ENCODE peak calls at places on chromosomes 16 and 17, in seven cellular contexts. Y, X, U, R, A, Z and T are unnamed samples.

GRCh38 chr17:34626141-34626681 is 46.8 kb downstream of the TMEM132E start:
- DNase-seq in Y (no peak), X (no peak), U (no peak), R (no peak), A (no peak), Z (no peak), T (no peak)

GRCh38 chr17:1565860-1566259 is 3.3 kb upstream of the PITPNA start:
- DNase-seq in Y (no peak), X (no peak), U (no peak), R (no peak), A (no peak), Z (no peak), T (no peak)

GRCh38 chr17:59202320-59202719 is 7.5 kb upstream of the SMG8 start:
- DNase-seq in Y (no peak), X (no peak), U (no peak), R (no peak), A (no peak), Z (no peak), T (no peak)

GRCh38 chr17:50914510-50914849 is 48.3 kb upstream of the TOB1 start:
- DNase-seq in Y (no peak), X (no peak), U (no peak), R (no peak), A (no peak), Z (no peak), T (no peak)

GRCh38 chr16:83771306-83771942 is 36.4 kb upstream of the HSBP1 start:
- DNase-seq in Y (no peak), X (no peak), U (no peak), R (no peak), A (no peak), Z (no peak), T (no peak)

GRCh38 chr16:5951486-5951885 is 853.9 kb upstream of the EEF2KMT start:
- DNase-seq in Y (no peak), X (no peak), U (no peak), R (no peak), A (no peak), Z (no peak), T (no peak)

GRCh38 chr16:55622930-55623561 is 32.7 kb upstream of the SLC6A2 start:
- DNase-seq in Y (peak; percentile 15), X (peak; percentile 30), U (no peak), R (peak; percentile 41), A (peak; percentile 100), Z (peak; percentile 70), T (peak; percentile 62)

GRCh38 chr17:40577611-40578065 is 12.4 kb upstream of the CCR7 start:
- DNase-seq in Y (no peak), X (no peak), U (peak; percentile 85), R (no peak), A (no peak), Z (no peak), T (no peak)

GRCh38 chr16:84090212-84090611 is 26.5 kb downstream of the MBTPS1 start:
- DNase-seq in Y (no peak), X (no peak), U (no peak), R (no peak), A (no peak), Z (no peak), T (no peak)

GRCh38 chr17:35774499-35774898 is 13.8 kb downstream of the C17orf50 start:
- DNase-seq in Y (no peak), X (peak; percentile 85), U (no peak), R (no peak), A (no peak), Z (no peak), T (no peak)

GRCh38 chr17:9512323-9513168 is 63.1 kb downstream of the STX8 start:
- DNase-seq in Y (peak; percentile 65), X (no peak), U (no peak), R (no peak), A (no peak), Z (peak; percentile 8), T (no peak)

GRCh38 chr16:75250809-75251279 is 580 bp downstream of the BCAR1 start:
- DNase-seq in Y (no peak), X (peak; percentile 89), U (no peak), R (no peak), A (peak; percentile 70), Z (peak; percentile 51), T (no peak)

GRCh38 chr17:83189673-83190385 is 110.4 kb downstream of the METRNL start:
- DNase-seq in Y (no peak), X (no peak), U (no peak), R (no peak), A (peak; percentile 60), Z (no peak), T (no peak)

GRCh38 chr17:70091681-70092080 is 16.7 kb downstream of the KCNJ16 start:
- DNase-seq in Y (no peak), X (no peak), U (no peak), R (no peak), A (no peak), Z (no peak), T (no peak)

GRCh38 chr16:27972500-27972899 is 91.0 kb downstream of the GSG1L start:
- DNase-seq in Y (peak; percentile 73), X (peak; percentile 59), U (peak; percentile 17), R (no peak), A (peak; percentile 51), Z (peak; percentile 44), T (peak; percentile 54)

GRCh38 chr17:77728871-77729270 is 229.6 kb upstream of the TNRC6C start:
- DNase-seq in Y (no peak), X (no peak), U (no peak), R (no peak), A (no peak), Z (no peak), T (no peak)

GRCh38 chr17:4135489-4135888 is 7.3 kb downstream of the ZZEF1 start:
- DNase-seq in Y (no peak), X (no peak), U (no peak), R (no peak), A (no peak), Z (peak; percentile 54), T (no peak)

GRCh38 chr16:13936596-13937081 is 16.7 kb downstream of the ERCC4 start:
- DNase-seq in Y (no peak), X (no peak), U (no peak), R (no peak), A (peak; percentile 36), Z (no peak), T (no peak)

DNA sequence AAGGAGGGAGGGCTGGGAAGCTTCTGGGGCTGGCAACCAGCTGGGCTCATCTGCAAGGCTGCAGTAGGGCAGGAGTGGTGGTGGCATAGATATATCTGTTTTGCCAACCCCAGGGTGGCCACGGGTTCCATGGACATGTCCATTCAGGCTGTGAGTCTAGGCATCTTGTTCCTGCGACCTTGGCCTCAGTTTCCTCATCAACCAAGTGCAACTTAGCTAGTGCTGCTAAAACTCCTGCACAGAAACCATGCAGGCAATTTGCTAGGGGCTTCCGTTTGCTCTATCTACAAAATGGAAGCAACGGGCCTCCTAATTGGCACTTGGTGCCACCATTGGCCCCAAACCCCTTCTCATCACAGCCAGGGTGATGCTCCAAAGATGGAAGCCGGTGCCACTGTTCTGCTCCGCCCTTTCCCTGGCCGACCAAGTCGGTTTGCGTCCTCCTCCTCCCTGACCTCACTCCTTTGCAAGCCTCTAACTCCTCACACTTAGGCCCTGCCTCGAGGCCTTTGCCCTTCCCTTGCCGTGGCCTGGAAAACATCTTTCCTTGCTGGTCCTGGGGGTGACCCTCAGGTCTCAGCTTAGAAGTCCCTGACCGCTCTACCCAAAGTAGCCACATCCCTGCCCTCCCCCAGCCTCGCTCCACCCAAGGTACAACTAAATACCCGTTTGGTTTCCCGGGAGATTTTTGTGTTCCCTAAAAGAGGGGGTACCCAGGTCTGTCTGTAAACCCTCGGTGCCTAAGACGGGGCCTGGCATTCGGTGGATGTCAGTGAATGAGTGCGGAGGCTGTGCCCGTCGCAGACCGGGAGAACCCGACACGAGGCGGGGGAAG is 1.2 kb downstream of the SREBF1 start:
- DNase-seq in Y (no peak), X (no peak), U (no peak), R (no peak), A (no peak), Z (no peak), T (no peak)
- TF ChIP-seq YY1 in Y (no peak), X (no peak), U (no peak), R (no peak), A (no peak), Z (no peak), T (no peak)

DNA sequence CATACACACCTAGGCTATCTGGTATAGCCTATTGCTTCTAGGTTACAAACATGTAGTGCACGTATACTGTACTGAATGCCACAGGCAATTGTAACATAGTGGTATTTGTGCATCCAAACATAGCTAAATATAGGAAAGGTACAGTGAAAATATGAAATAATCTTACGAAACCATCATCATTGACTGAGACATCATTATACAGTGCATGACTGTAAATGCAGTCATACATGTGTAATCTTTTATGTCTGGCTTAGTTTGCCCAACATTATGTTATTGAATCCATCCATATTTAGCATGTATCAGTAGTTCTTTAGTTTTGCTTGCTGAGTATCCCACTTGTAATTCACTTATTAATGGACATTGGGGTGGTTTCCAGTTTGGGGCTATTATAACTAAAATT is 124.9 kb downstream of the CYLD start:
- DNase-seq in Y (no peak), X (no peak), U (no peak), R (no peak), A (no peak), Z (no peak), T (no peak)
- TF ChIP-seq YY1 in Y (no peak), X (no peak), U (no peak), R (no peak), A (no peak), Z (no peak), T (no peak)

GRCh38 chr17:16380640-16381495 is at the start of gene UBB:
- DNase-seq in Y (peak; percentile 95), X (peak; percentile 95), U (peak; percentile 89), R (peak; percentile 98), A (peak; percentile 94), Z (peak; percentile 96), T (peak; percentile 92)

GRCh38 chr17:16378631-16379282 is 2.1 kb upstream of the UBB start:
- DNase-seq in Y (no peak), X (no peak), U (no peak), R (no peak), A (no peak), Z (peak; percentile 44), T (no peak)

GRCh38 chr17:16383216-16383615 is 2.3 kb downstream of the UBB start:
- DNase-seq in Y (no peak), X (no peak), U (no peak), R (no peak), A (no peak), Z (no peak), T (no peak)

GRCh38 chr17:16379654-16380053 is 1.2 kb upstream of the UBB start:
- DNase-seq in Y (no peak), X (no peak), U (no peak), R (no peak), A (peak; percentile 49), Z (no peak), T (no peak)

GRCh38 chr17:16381496-16381820 is 567 bp downstream of the UBB start:
- DNase-seq in Y (no peak), X (no peak), U (no peak), R (no peak), A (no peak), Z (no peak), T (no peak)
- TF ChIP-seq YY1 in Y (no peak), X (no peak), U (no peak), R (no peak), A (no peak), Z (no peak), T (no peak)

DNA sequence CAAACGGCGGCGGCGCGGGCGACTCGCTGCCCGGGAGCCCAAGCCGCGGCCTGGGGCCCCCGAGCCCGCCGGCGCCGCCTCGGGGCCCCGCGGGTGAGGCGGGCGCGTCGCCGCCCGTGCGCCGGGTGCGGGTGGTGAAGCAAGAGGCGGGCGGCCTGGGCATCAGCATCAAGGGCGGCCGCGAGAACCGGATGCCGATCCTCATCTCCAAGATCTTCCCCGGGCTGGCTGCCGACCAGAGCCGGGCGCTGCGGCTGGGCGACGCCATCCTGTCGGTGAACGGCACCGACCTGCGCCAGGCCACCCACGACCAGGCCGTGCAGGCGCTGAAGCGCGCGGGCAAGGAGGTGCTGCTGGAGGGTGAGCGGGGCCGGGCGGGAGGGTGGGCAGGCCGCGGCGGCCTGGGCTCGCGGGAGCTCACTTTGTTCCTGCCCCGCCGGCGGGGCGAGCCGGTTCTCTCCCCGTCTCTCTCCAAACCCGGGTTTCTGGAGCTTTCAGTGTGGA is 475 bp downstream of the SNTB2 start:
- DNase-seq in Y (no peak), X (peak; percentile 87), U (no peak), R (no peak), A (no peak), Z (peak; percentile 45), T (peak; percentile 6)
- TF ChIP-seq YY1 in Y (no peak), X (no peak), U (no peak), R (no peak), A (peak; percentile 2), Z (no peak), T (no peak)